ENCODE peak calls at places on chromosomes 2 and 18, in six cellular contexts. One of them, this sample, is unnamed.

GRCh38 chr2:237483018-237483731 is 3.9 kb upstream of the MLPH start:
- DNase-seq in transverse colon: peak
- DNase-seq in neural progenitor cell: peak
- DNase-seq in effector memory CD4-positive, alpha-beta T cell: no peak
- DNase-seq in activated CD4-positive, alpha-beta T cell treated with anti-CD3 and anti-CD28 coated beads for 48 hours: no peak
- DNase-seq in cerebellum: no peak
- DNase-seq in this sample: no peak

GRCh38 chr18:8662574-8663255 is 42.6 kb upstream of the MTCL1 start:
- DNase-seq in cerebellum: peak
- DNase-seq in neural progenitor cell: no peak
- DNase-seq in effector memory CD4-positive, alpha-beta T cell: no peak
- DNase-seq in activated CD4-positive, alpha-beta T cell treated with anti-CD3 and anti-CD28 coated beads for 48 hours: no peak
- DNase-seq in transverse colon: no peak
- DNase-seq in this sample: no peak

GRCh38 chr2:213188971-213189899 is 37.8 kb upstream of the IKZF2 start:
- DNase-seq in transverse colon: no peak
- DNase-seq in effector memory CD4-positive, alpha-beta T cell: no peak
- DNase-seq in cerebellum: no peak
- DNase-seq in activated CD4-positive, alpha-beta T cell treated with anti-CD3 and anti-CD28 coated beads for 48 hours: no peak
- DNase-seq in neural progenitor cell: peak
- DNase-seq in this sample: no peak

GRCh38 chr2:238821391-238821790 is 26.5 kb upstream of the TWIST2 start:
- DNase-seq in neural progenitor cell: peak
- DNase-seq in cerebellum: no peak
- DNase-seq in activated CD4-positive, alpha-beta T cell treated with anti-CD3 and anti-CD28 coated beads for 48 hours: no peak
- DNase-seq in effector memory CD4-positive, alpha-beta T cell: no peak
- DNase-seq in transverse colon: no peak
- DNase-seq in this sample: no peak

GRCh38 chr2:200352631-200353030 is 46.1 kb downstream of the SPATS2L start:
- DNase-seq in transverse colon: no peak
- DNase-seq in neural progenitor cell: peak
- DNase-seq in cerebellum: no peak
- DNase-seq in activated CD4-positive, alpha-beta T cell treated with anti-CD3 and anti-CD28 coated beads for 48 hours: no peak
- DNase-seq in effector memory CD4-positive, alpha-beta T cell: no peak
- DNase-seq in this sample: no peak

GRCh38 chr2:65599693-65600092 is 167.3 kb upstream of the SPRED2 start:
- DNase-seq in activated CD4-positive, alpha-beta T cell treated with anti-CD3 and anti-CD28 coated beads for 48 hours: no peak
- DNase-seq in cerebellum: no peak
- DNase-seq in neural progenitor cell: no peak
- DNase-seq in effector memory CD4-positive, alpha-beta T cell: no peak
- DNase-seq in transverse colon: no peak
- DNase-seq in this sample: no peak

GRCh38 chr2:150228936-150229335 is 258.5 kb downstream of the RND3 start:
- DNase-seq in neural progenitor cell: no peak
- DNase-seq in cerebellum: no peak
- DNase-seq in effector memory CD4-positive, alpha-beta T cell: no peak
- DNase-seq in transverse colon: no peak
- DNase-seq in activated CD4-positive, alpha-beta T cell treated with anti-CD3 and anti-CD28 coated beads for 48 hours: no peak
- DNase-seq in this sample: no peak

GRCh38 chr2:120678926-120679325 is 56.7 kb upstream of the GLI2 start:
- DNase-seq in cerebellum: no peak
- DNase-seq in activated CD4-positive, alpha-beta T cell treated with anti-CD3 and anti-CD28 coated beads for 48 hours: no peak
- DNase-seq in effector memory CD4-positive, alpha-beta T cell: no peak
- DNase-seq in neural progenitor cell: no peak
- DNase-seq in transverse colon: no peak
- DNase-seq in this sample: no peak

GRCh38 chr2:29060491-29060890 is 13.8 kb downstream of the PCARE start:
- DNase-seq in neural progenitor cell: no peak
- DNase-seq in effector memory CD4-positive, alpha-beta T cell: no peak
- DNase-seq in cerebellum: no peak
- DNase-seq in activated CD4-positive, alpha-beta T cell treated with anti-CD3 and anti-CD28 coated beads for 48 hours: no peak
- DNase-seq in transverse colon: no peak
- DNase-seq in this sample: no peak

GRCh38 chr18:70419526-70419925 is 130.7 kb downstream of the SOCS6 start:
- DNase-seq in activated CD4-positive, alpha-beta T cell treated with anti-CD3 and anti-CD28 coated beads for 48 hours: no peak
- DNase-seq in effector memory CD4-positive, alpha-beta T cell: no peak
- DNase-seq in transverse colon: no peak
- DNase-seq in neural progenitor cell: no peak
- DNase-seq in cerebellum: no peak
- DNase-seq in this sample: no peak

This sample was measured in NCI-H446.